ENCODE peak calls at places on chromosomes 4 and X, in six cellular contexts. C, Q, P, Z, J and H are unnamed samples.

GRCh38 chr4:124863039-124863545 is 150.6 kb upstream of the ANKRD50 start:
- DNase-seq in C (no peak), Q (no peak), P (no peak), Z (no peak), J (no peak), H (no peak)

GRCh38 chrX:39472161-39472560 is 625.6 kb downstream of the BCOR start:
- DNase-seq in C (no peak), Q (no peak), P (no peak), Z (no peak), J (no peak), H (no peak)

GRCh38 chrX:49053223-49054072 is 5.4 kb upstream of the CCDC120 start:
- DNase-seq in C (peak), Q (peak), P (peak), Z (no peak), J (no peak), H (peak)

GRCh38 chr4:158079661-158080060 is 93.2 kb downstream of the GASK1B start:
- DNase-seq in C (no peak), Q (no peak), P (no peak), Z (no peak), J (no peak), H (peak)

GRCh38 chr4:54185380-54185779 is 43.7 kb upstream of the PDGFRA start:
- DNase-seq in C (no peak), Q (no peak), P (no peak), Z (no peak), J (peak), H (peak)

GRCh38 chr4:103567591-103567990 is 152.2 kb downstream of the TACR3 start:
- DNase-seq in C (no peak), Q (no peak), P (no peak), Z (no peak), J (no peak), H (no peak)

GRCh38 chrX:1164322-1165288 is 47.8 kb downstream of the CRLF2 start:
- DNase-seq in C (peak), Q (peak), P (peak), Z (no peak), J (peak), H (peak)

GRCh38 chr4:68700152-68700551 is 29.7 kb upstream of the UGT2B15 start:
- DNase-seq in C (no peak), Q (no peak), P (no peak), Z (no peak), J (no peak), H (no peak)

GRCh38 chr4:136863756-136864155 is 668.5 kb downstream of the PCDH18 start:
- DNase-seq in C (no peak), Q (peak), P (peak), Z (no peak), J (no peak), H (peak)

GRCh38 chr4:22500128-22500611 is 15.7 kb downstream of the ADGRA3 start:
- DNase-seq in C (no peak), Q (peak), P (no peak), Z (no peak), J (no peak), H (no peak)

GRCh38 chrX:131763674-131764073 is 219.8 kb downstream of the OR13H1 start:
- DNase-seq in C (peak), Q (no peak), P (no peak), Z (no peak), J (peak), H (peak)

GRCh38 chrX:1903380-1903935 is 288.6 kb downstream of the ASMT start:
- DNase-seq in C (no peak), Q (no peak), P (no peak), Z (no peak), J (no peak), H (no peak)

GRCh38 chrX:44705817-44706551 is 137.8 kb upstream of the DUSP21 start:
- DNase-seq in C (no peak), Q (no peak), P (no peak), Z (no peak), J (no peak), H (no peak)

GRCh38 chrX:49915352-49916222 is 6.8 kb upstream of the CLCN5 start:
- DNase-seq in C (peak), Q (no peak), P (peak), Z (peak), J (no peak), H (peak)

GRCh38 chrX:116198810-116199209 is 28.3 kb downstream of the AGTR2 start:
- DNase-seq in C (no peak), Q (no peak), P (peak), Z (no peak), J (no peak), H (peak)

GRCh38 chrX:112341598-112341997 is 259.0 kb upstream of the TRPC5 start:
- DNase-seq in C (no peak), Q (no peak), P (no peak), Z (no peak), J (no peak), H (no peak)

GRCh38 chr4:128385683-128386304 is 98.2 kb upstream of the PGRMC2 start:
- DNase-seq in C (no peak), Q (no peak), P (no peak), Z (peak), J (no peak), H (peak)

GRCh38 chr4:130646886-130647285 is 1550.9 kb downstream of the C4orf33 start:
- DNase-seq in C (no peak), Q (no peak), P (no peak), Z (no peak), J (no peak), H (no peak)

GRCh38 chr4:37780444-37781133 is 45.9 kb upstream of the PGM2 start:
- DNase-seq in C (no peak), Q (peak), P (peak), Z (no peak), J (no peak), H (peak)

GRCh38 chr4:168380290-168380689 is 61.7 kb upstream of the DDX60 start:
- DNase-seq in C (no peak), Q (no peak), P (peak), Z (no peak), J (no peak), H (no peak)

GRCh38 chr4:187204389-187204920 is 480.8 kb upstream of the FAT1 start:
- DNase-seq in C (no peak), Q (no peak), P (no peak), Z (no peak), J (no peak), H (peak)

GRCh38 chr4:114383721-114384120 is 214.9 kb upstream of the UGT8 start:
- DNase-seq in C (no peak), Q (peak), P (no peak), Z (no peak), J (no peak), H (peak)

GRCh38 chr4:150394046-150394445 is 187.9 kb upstream of the MAB21L2 start:
- DNase-seq in C (no peak), Q (no peak), P (no peak), Z (no peak), J (no peak), H (no peak)

GRCh38 chrX:19629541-19629940 is 114.2 kb upstream of the MAP3K15 start:
- DNase-seq in C (peak), Q (no peak), P (no peak), Z (no peak), J (no peak), H (no peak)

GRCh38 chr4:8641256-8641655 is 48.7 kb downstream of the CPZ start:
- DNase-seq in C (no peak), Q (peak), P (no peak), Z (no peak), J (no peak), H (no peak)

GRCh38 chrX:115459883-115460564 is 101.0 kb upstream of the PLS3 start:
- DNase-seq in C (no peak), Q (no peak), P (no peak), Z (no peak), J (no peak), H (no peak)

GRCh38 chrX:29295987-29296680 is 708.9 kb downstream of the IL1RAPL1 start:
- DNase-seq in C (no peak), Q (no peak), P (no peak), Z (no peak), J (no peak), H (no peak)

GRCh38 chr4:179285696-179286095 is 1843.5 kb upstream of the AGA start:
- DNase-seq in C (no peak), Q (no peak), P (no peak), Z (no peak), J (no peak), H (no peak)

GRCh38 chrX:17674611-17675010 is 62.7 kb upstream of the SCML1 start:
- DNase-seq in C (no peak), Q (no peak), P (no peak), Z (no peak), J (no peak), H (no peak)

GRCh38 chrX:112087545-112087944 is 5.0 kb upstream of the TRPC5 start:
- DNase-seq in C (no peak), Q (no peak), P (no peak), Z (no peak), J (no peak), H (no peak)

GRCh38 chr4:2743518-2744445 is 12.4 kb downstream of the TNIP2 start:
- DNase-seq in C (no peak), Q (no peak), P (no peak), Z (no peak), J (no peak), H (no peak)

GRCh38 chrX:70196961-70197805 is 19.9 kb downstream of the DGAT2L6 start:
- DNase-seq in C (peak), Q (peak), P (peak), Z (peak), J (no peak), H (peak)

GRCh38 chr4:117893207-117893606 is 141.1 kb upstream of the NDST3 start:
- DNase-seq in C (no peak), Q (no peak), P (no peak), Z (no peak), J (no peak), H (no peak)

GRCh38 chrX:81202413-81202794 is 502 bp downstream of the SH3BGRL start:
- DNase-seq in C (no peak), Q (no peak), P (no peak), Z (no peak), J (no peak), H (no peak)

GRCh38 chr4:182655321-182655720 is 261.9 kb downstream of the DCTD start:
- DNase-seq in C (no peak), Q (no peak), P (no peak), Z (no peak), J (no peak), H (no peak)